ENCODE peak calls at places on chromosomes 13 and 19, in six cellular contexts. K is esophagus squamous epithelium; R is tibial nerve; F is AG09319; Q is CD8-positive, alpha-beta T cell; C is CD4-positive, alpha-beta T cell. O is an unnamed sample.

GRCh38 chr13:103521532-103521931 is 455.3 kb upstream of the SLC10A2 start:
- DNase-seq in R (no peak), C (no peak), Q (no peak), K (no peak), F (no peak), O (no peak)

GRCh38 chr13:99384468-99384867 is 77.3 kb upstream of the GPR183 start:
- DNase-seq in F (no peak), R (no peak), C (peak; percentile 49), K (no peak), Q (peak; percentile 66), O (no peak)

GRCh38 chr19:29714371-29714952 is 599 bp downstream of the C19orf12 start:
- DNase-seq in K (no peak), C (peak; percentile 41), Q (peak; percentile 79), F (no peak), R (no peak), O (no peak)

GRCh38 chr13:88601949-88602348 is 930.8 kb downstream of the SLITRK5 start:
- DNase-seq in Q (no peak), K (no peak), C (no peak), F (no peak), R (no peak), O (no peak)

GRCh38 chr13:25910243-25910642 is 141.6 kb downstream of the SHISA2 start:
- DNase-seq in F (no peak), Q (no peak), C (no peak), K (no peak), R (no peak), O (no peak)

GRCh38 chr19:49512970-49513745 is 697 bp downstream of the FCGRT start:
- DNase-seq in R (peak; percentile 46), K (no peak), C (no peak), F (no peak), Q (no peak), O (no peak)

GRCh38 chr13:64556391-64556790 is 2673.7 kb downstream of the PCDH9 start:
- DNase-seq in Q (no peak), C (no peak), K (no peak), F (no peak), R (no peak), O (no peak)

GRCh38 chr13:64505511-64505910 is 2724.6 kb downstream of the PCDH9 start:
- DNase-seq in C (no peak), Q (no peak), F (no peak), K (no peak), R (no peak), O (peak; percentile 10)

GRCh38 chr13:107133950-107134349 is 566.0 kb upstream of the ARGLU1 start:
- DNase-seq in C (no peak), R (no peak), Q (no peak), F (no peak), K (no peak), O (no peak)

GRCh38 chr13:107124730-107125129 is 556.8 kb upstream of the ARGLU1 start:
- DNase-seq in K (no peak), R (no peak), F (no peak), C (no peak), Q (no peak), O (no peak)

GRCh38 chr13:107130516-107130915 is 562.6 kb upstream of the ARGLU1 start:
- DNase-seq in K (no peak), F (no peak), C (no peak), Q (no peak), R (no peak), O (no peak)
- TF ChIP-seq CTCF in K (no peak), F (no peak), C (no peak), Q (no peak), R (no peak), O (no peak)

GRCh38 chr19:58228584-58229254 is at the start of gene ZNF544:
- DNase-seq in R (peak; percentile 9), F (peak; percentile 25), C (peak; percentile 41), K (no peak), Q (peak; percentile 78), O (peak; percentile 15)
- TF ChIP-seq CTCF in R (no peak), F (peak; percentile 18), C (no peak), K (no peak), Q (no peak), O (peak; percentile 40)

DNA sequence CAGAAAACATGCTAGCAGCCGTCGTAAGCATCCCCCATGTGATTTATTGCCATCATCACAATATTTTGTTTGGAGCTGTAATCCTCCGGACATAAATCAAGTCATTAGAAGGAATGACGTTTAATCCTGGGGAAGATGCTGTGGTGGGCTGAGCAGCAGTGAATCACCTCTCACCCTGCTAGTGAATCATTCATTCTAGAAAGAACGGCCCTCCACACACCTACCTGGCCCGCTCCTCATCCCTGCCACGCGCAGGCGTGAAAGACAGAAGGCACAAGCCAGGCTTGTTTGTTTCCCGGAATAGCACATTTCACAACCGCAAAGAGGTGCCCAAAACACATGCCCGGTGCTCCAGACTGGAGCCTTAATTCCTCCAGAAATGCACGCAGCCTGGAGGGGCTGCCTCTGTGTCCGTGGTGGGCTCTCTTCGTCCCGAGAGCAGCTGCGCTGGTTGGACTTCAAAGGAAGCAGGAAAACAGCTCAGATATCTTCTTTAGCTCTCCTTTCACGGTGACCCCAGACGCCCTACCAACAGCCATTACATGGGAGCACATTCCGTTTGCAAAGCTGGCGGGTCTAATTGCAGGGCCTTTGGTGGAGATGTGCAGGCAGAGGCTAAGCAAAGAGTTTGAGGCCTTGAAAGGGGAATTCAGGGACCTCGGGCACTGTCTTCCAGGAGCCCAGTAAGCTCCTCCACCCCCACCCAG is 41.2 kb upstream of the KCTD15 start:
- DNase-seq in R (no peak), Q (no peak), K (no peak), F (no peak), C (no peak), O (no peak)
- TF ChIP-seq CTCF in R (no peak), Q (no peak), K (no peak), F (no peak), C (no peak), O (no peak)

DNA sequence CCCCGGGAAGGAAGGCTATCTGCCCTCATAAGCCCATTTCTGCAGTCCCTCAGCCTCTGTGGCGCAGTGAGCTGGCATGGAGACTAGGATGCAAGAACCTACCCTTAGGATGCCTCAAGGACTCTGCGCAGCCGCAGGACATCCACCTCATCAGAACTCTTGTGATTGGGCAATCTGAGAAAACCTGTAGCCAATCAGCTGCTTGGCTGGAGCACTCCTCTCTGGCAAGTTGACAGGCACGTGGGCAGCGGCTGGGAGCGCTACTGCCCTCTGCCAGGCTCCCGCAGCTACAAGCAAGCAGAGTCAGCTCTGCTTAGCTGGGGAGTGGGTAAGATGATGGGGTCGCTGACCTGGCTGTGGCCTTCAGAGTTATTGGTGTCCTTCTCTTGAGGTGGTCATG is 1.5 kb upstream of the ECSIT start:
- DNase-seq in K (no peak), R (peak; percentile 23), C (no peak), Q (no peak), F (no peak), O (peak; percentile 41)
- TF ChIP-seq CTCF in K (no peak), R (no peak), C (no peak), Q (no peak), F (no peak), O (peak; percentile 29)

GRCh38 chr19:1601613-1602064 is 3.6 kb downstream of the UQCR11 start:
- DNase-seq in C (no peak), K (no peak), F (no peak), R (no peak), Q (no peak), O (no peak)
- TF ChIP-seq CTCF in C (no peak), K (peak; percentile 4), F (no peak), R (no peak), Q (no peak), O (peak; percentile 17)

GRCh38 chr19:18751571-18751970 is 39.5 kb downstream of the COMP start:
- DNase-seq in R (no peak), K (no peak), C (no peak), F (no peak), Q (no peak), O (no peak)
- TF ChIP-seq CTCF in R (no peak), K (no peak), C (no peak), F (no peak), Q (no peak), O (no peak)

GRCh38 chr19:35695895-35696422 is 8.4 kb upstream of the ZBTB32 start:
- DNase-seq in K (no peak), C (no peak), F (no peak), Q (no peak), R (no peak), O (no peak)

GRCh38 chr19:35689836-35690235 is 14.5 kb upstream of the ZBTB32 start:
- DNase-seq in R (no peak), F (no peak), Q (no peak), K (no peak), C (no peak), O (no peak)

GRCh38 chr19:35693422-35693821 is 10.9 kb upstream of the ZBTB32 start:
- DNase-seq in Q (no peak), R (no peak), C (no peak), K (no peak), F (no peak), O (no peak)

GRCh38 chr19:35693835-35694599 is 10.3 kb upstream of the ZBTB32 start:
- DNase-seq in K (peak; percentile 51), R (peak; percentile 91), F (peak; percentile 49), C (peak; percentile 90), Q (peak; percentile 93), O (peak; percentile 54)

DNA sequence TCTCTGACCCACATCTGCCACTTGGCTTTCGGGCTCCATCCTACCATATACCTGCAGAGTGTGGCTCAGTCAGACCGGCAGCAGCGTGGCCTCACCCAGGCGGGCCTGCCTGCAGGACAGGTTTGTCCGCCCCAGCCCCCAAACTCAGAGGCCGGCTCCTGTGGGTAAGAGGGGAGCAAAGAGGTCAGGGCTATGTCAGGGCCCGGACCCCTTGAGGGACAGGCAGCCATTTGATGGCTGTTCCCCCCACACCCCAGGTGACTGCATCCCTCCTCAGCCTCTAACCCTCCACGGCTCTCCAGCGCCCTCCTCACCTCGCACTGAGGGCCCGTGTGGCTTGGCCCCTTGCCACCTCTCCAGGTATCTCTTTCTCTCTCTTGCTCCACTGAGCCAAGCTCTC is 12.3 kb upstream of the ZBTB32 start:
- DNase-seq in R (no peak), K (no peak), F (no peak), C (no peak), Q (no peak), O (no peak)
- TF ChIP-seq CTCF in R (no peak), K (no peak), F (no peak), C (no peak), Q (no peak), O (no peak)

DNA sequence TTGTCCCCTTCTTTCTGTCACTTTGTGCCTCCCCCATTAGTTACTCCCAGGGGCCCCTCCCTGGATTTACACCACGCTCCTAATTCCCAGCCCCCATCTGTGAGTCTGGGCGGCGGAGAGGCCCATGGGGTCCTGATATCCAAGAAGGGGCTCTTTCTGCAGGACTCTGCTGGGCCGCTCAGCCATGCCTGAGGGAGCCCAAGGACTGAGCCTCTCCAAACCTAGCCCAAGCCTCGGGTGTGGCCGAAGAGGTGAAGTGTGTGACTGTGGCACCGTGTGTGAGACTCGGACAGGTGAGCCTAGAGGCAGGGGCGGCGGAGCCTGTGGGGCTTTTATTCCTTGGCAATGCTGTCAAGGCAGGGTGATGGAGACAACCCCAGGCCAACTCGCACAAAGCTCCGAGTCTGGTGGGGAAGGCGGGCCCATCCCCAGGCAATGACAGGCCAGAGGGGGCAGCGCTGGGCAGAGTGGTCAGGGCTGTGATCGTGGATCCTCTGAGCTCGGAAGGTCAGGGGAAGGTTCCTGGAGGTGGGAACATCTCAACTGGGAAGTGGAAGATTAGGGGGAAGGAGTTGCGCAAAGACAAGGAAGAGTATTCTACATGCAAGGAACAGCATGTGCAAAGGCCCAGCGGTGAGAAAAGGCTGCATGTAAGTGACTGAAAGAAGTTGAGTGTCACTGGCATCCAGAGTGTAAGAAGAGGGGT is 1.6 kb downstream of the PLEKHG2 start:
- DNase-seq in K (no peak), C (no peak), R (no peak), F (no peak), Q (no peak), O (no peak)
- TF ChIP-seq CTCF in K (no peak), C (no peak), R (no peak), F (peak; percentile 43), Q (no peak), O (peak; percentile 35)

GRCh38 chr19:51047031-51047335 is 12.2 kb upstream of the KLK12 start:
- DNase-seq in C (no peak), Q (no peak), F (no peak), K (no peak), R (no peak), O (no peak)
- TF ChIP-seq CTCF in C (no peak), Q (no peak), F (no peak), K (no peak), R (no peak), O (no peak)